ENCODE peak calls at places on chromosomes 16 and 17, in five cellular contexts. F is NCI-H1092; L is activated T-cell treated with anti-CD3 and anti-CD28 coated beads, Interleukin-2, amount 50 U/mL, for 72 hours; C is transverse colon; W is fibroblast of villous mesenchyme. O is an unnamed sample.

GRCh38 chr17:38750312-38751121 is 2.0 kb upstream of the PSMB3 start:
- DNase-seq in F (no peak), L (no peak), C (no peak), W (no peak), O (no peak)

GRCh38 chr16:80014241-80014939 is 413.9 kb upstream of the MAF start:
- DNase-seq in F (no peak), L (no peak), C (no peak), W (peak; percentile 38), O (no peak)

GRCh38 chr17:2071024-2071385 is 16.1 kb downstream of the HIC1 start:
- DNase-seq in F (no peak), L (no peak), C (no peak), W (no peak), O (no peak)

GRCh38 chr17:72515291-72516065 is 394.7 kb downstream of the SOX9 start:
- DNase-seq in F (peak; percentile 66), L (no peak), C (no peak), W (peak; percentile 34), O (no peak)

GRCh38 chr17:58493506-58493905 is 5.3 kb upstream of the HSF5 start:
- DNase-seq in F (no peak), L (no peak), C (no peak), W (no peak), O (no peak)

GRCh38 chr17:2023692-2024571 is 1.2 kb downstream of the RTN4RL1 start:
- DNase-seq in F (peak; percentile 17), L (peak; percentile 14), C (peak; percentile 43), W (no peak), O (no peak)

GRCh38 chr16:3022697-3023414 is 886 bp downstream of the HCFC1R1 start:
- DNase-seq in F (no peak), L (peak; percentile 31), C (no peak), W (peak; percentile 8), O (no peak)

GRCh38 chr16:56294599-56294998 is 103.3 kb downstream of the GNAO1 start:
- DNase-seq in F (no peak), L (no peak), C (no peak), W (peak; percentile 43), O (no peak)

GRCh38 chr16:4613636-4614570 is 785 bp downstream of the UBALD1 start:
- DNase-seq in F (no peak), L (peak; percentile 37), C (peak; percentile 28), W (peak; percentile 44), O (peak; percentile 71)

GRCh38 chr16:49921791-49922456 is 66.0 kb upstream of the ZNF423 start:
- DNase-seq in F (peak; percentile 45), L (peak; percentile 48), C (peak; percentile 80), W (peak; percentile 17), O (peak; percentile 56)

GRCh38 chr16:51569204-51569911 is 418.3 kb upstream of the SALL1 start:
- DNase-seq in F (no peak), L (no peak), C (no peak), W (no peak), O (no peak)

GRCh38 chr17:68613739-68614298 is 12.7 kb upstream of the FAM20A start:
- DNase-seq in F (peak; percentile 55), L (peak; percentile 48), C (no peak), W (peak; percentile 79), O (peak; percentile 61)

GRCh38 chr17:44767493-44767892 is 8.7 kb downstream of the ADAM11 start:
- DNase-seq in F (no peak), L (no peak), C (no peak), W (no peak), O (peak; percentile 58)

O was measured in GM20000.